ENCODE peak calls at places on chromosomes 11 and 22, in six cellular contexts. One of them, this sample, is unnamed.
A peak's percentile ranks its signal among the peaks of the same experiment; 100 is the strongest.

GRCh38 chr22:50174382-50175190 is 4.1 kb downstream of the PANX2 start:
- DNase-seq in lower lobe of right lung: no peak
- DNase-seq in stomach: no peak
- DNase-seq in hepatocyte: no peak
- DNase-seq in tibial nerve: no peak
- DNase-seq in dorsolateral prefrontal cortex: no peak
- DNase-seq in this sample: no peak

GRCh38 chr11:113773092-113773415 is 438 bp downstream of the ZW10 start:
- DNase-seq in tibial nerve: no peak
- DNase-seq in stomach: peak; percentile 29
- DNase-seq in dorsolateral prefrontal cortex: no peak
- DNase-seq in lower lobe of right lung: peak; percentile 52
- DNase-seq in hepatocyte: peak; percentile 52
- DNase-seq in this sample: peak; percentile 33

GRCh38 chr11:94926271-94926625 is 47.1 kb downstream of the CWC15 start:
- DNase-seq in lower lobe of right lung: no peak
- DNase-seq in hepatocyte: no peak
- DNase-seq in stomach: no peak
- DNase-seq in dorsolateral prefrontal cortex: no peak
- DNase-seq in tibial nerve: no peak
- DNase-seq in this sample: no peak

GRCh38 chr22:27100323-27100722 is 442.9 kb downstream of the MIAT start:
- DNase-seq in tibial nerve: no peak
- DNase-seq in lower lobe of right lung: no peak
- DNase-seq in dorsolateral prefrontal cortex: no peak
- DNase-seq in hepatocyte: no peak
- DNase-seq in stomach: no peak
- DNase-seq in this sample: no peak

GRCh38 chr22:39318507-39319283 is 728 bp downstream of the RPL3 start:
- DNase-seq in lower lobe of right lung: no peak
- DNase-seq in hepatocyte: peak; percentile 70
- DNase-seq in dorsolateral prefrontal cortex: peak; percentile 30
- DNase-seq in stomach: no peak
- DNase-seq in tibial nerve: no peak
- DNase-seq in this sample: no peak

GRCh38 chr22:36301851-36302250 is 48.9 kb downstream of the APOL1 start:
- DNase-seq in stomach: no peak
- DNase-seq in lower lobe of right lung: no peak
- DNase-seq in hepatocyte: no peak
- DNase-seq in tibial nerve: no peak
- DNase-seq in dorsolateral prefrontal cortex: no peak
- DNase-seq in this sample: no peak

GRCh38 chr11:76246271-76246933 is 40.1 kb upstream of the WNT11 start:
- DNase-seq in dorsolateral prefrontal cortex: no peak
- DNase-seq in hepatocyte: no peak
- DNase-seq in stomach: no peak
- DNase-seq in tibial nerve: no peak
- DNase-seq in lower lobe of right lung: peak; percentile 33
- DNase-seq in this sample: no peak

GRCh38 chr11:10975287-10975721 is 117.5 kb upstream of the ZBED5 start:
- DNase-seq in lower lobe of right lung: no peak
- DNase-seq in hepatocyte: peak; percentile 37
- DNase-seq in tibial nerve: no peak
- DNase-seq in stomach: no peak
- DNase-seq in dorsolateral prefrontal cortex: peak; percentile 61
- DNase-seq in this sample: no peak

GRCh38 chr11:121321614-121322243 is 29.2 kb downstream of the SC5D start:
- DNase-seq in tibial nerve: no peak
- DNase-seq in dorsolateral prefrontal cortex: peak; percentile 86
- DNase-seq in hepatocyte: peak; percentile 57
- DNase-seq in stomach: no peak
- DNase-seq in lower lobe of right lung: no peak
- DNase-seq in this sample: peak; percentile 27

GRCh38 chr22:28479912-28480311 is 199.7 kb downstream of the TTC28 start:
- DNase-seq in tibial nerve: no peak
- DNase-seq in stomach: no peak
- DNase-seq in lower lobe of right lung: no peak
- DNase-seq in dorsolateral prefrontal cortex: no peak
- DNase-seq in hepatocyte: no peak
- DNase-seq in this sample: no peak

GRCh38 chr22:28474248-28474647 is 205.4 kb downstream of the TTC28 start:
- DNase-seq in lower lobe of right lung: no peak
- DNase-seq in dorsolateral prefrontal cortex: no peak
- DNase-seq in hepatocyte: peak; percentile 6
- DNase-seq in stomach: no peak
- DNase-seq in tibial nerve: no peak
- DNase-seq in this sample: no peak

GRCh38 chr22:28481725-28482124 is 197.9 kb downstream of the TTC28 start:
- DNase-seq in tibial nerve: no peak
- DNase-seq in hepatocyte: no peak
- DNase-seq in dorsolateral prefrontal cortex: no peak
- DNase-seq in stomach: no peak
- DNase-seq in lower lobe of right lung: no peak
- DNase-seq in this sample: no peak

GRCh38 chr22:28478564-28478963 is 201.1 kb downstream of the TTC28 start:
- DNase-seq in tibial nerve: no peak
- DNase-seq in stomach: no peak
- DNase-seq in lower lobe of right lung: no peak
- DNase-seq in hepatocyte: no peak
- DNase-seq in dorsolateral prefrontal cortex: no peak
- DNase-seq in this sample: no peak

GRCh38 chr22:28477556-28477955 is 202.1 kb downstream of the TTC28 start:
- DNase-seq in tibial nerve: no peak
- DNase-seq in dorsolateral prefrontal cortex: no peak
- DNase-seq in lower lobe of right lung: no peak
- DNase-seq in stomach: no peak
- DNase-seq in hepatocyte: no peak
- DNase-seq in this sample: peak; percentile 4
- TF ChIP-seq CTCF in tibial nerve: no peak
- TF ChIP-seq CTCF in dorsolateral prefrontal cortex: no peak
- TF ChIP-seq CTCF in lower lobe of right lung: no peak
- TF ChIP-seq CTCF in stomach: no peak
- TF ChIP-seq CTCF in hepatocyte: no peak
- TF ChIP-seq CTCF in this sample: no peak

GRCh38 chr11:88420165-88420781 is 82.7 kb upstream of the CTSC start:
- DNase-seq in dorsolateral prefrontal cortex: peak; percentile 24
- DNase-seq in tibial nerve: no peak
- DNase-seq in stomach: no peak
- DNase-seq in lower lobe of right lung: no peak
- DNase-seq in hepatocyte: no peak
- DNase-seq in this sample: peak; percentile 72
- H3K27ac ChIP-seq in dorsolateral prefrontal cortex: peak overlapping the region; percentile 84
- H3K27ac ChIP-seq in tibial nerve: no peak overlapping the region
- H3K27ac ChIP-seq in stomach: peak overlapping the region; percentile 20
- H3K27ac ChIP-seq in lower lobe of right lung: peak overlapping the region; percentile 57
- H3K27ac ChIP-seq in hepatocyte: peak overlapping the region; percentile 24
- H3K27ac ChIP-seq in this sample: peak overlapping the region; percentile 76

GRCh38 chr11:2724114-2724513 is 24.3 kb upstream of the KCNQ1OT1 start:
- DNase-seq in stomach: no peak
- DNase-seq in dorsolateral prefrontal cortex: no peak
- DNase-seq in tibial nerve: no peak
- DNase-seq in lower lobe of right lung: no peak
- DNase-seq in hepatocyte: no peak
- DNase-seq in this sample: no peak

GRCh38 chr11:2728128-2728662 is 28.4 kb upstream of the KCNQ1OT1 start:
- DNase-seq in stomach: no peak
- DNase-seq in lower lobe of right lung: no peak
- DNase-seq in dorsolateral prefrontal cortex: no peak
- DNase-seq in tibial nerve: no peak
- DNase-seq in hepatocyte: no peak
- DNase-seq in this sample: no peak

GRCh38 chr11:2726964-2727363 is 27.2 kb upstream of the KCNQ1OT1 start:
- DNase-seq in stomach: no peak
- DNase-seq in tibial nerve: no peak
- DNase-seq in dorsolateral prefrontal cortex: no peak
- DNase-seq in lower lobe of right lung: no peak
- DNase-seq in hepatocyte: no peak
- DNase-seq in this sample: no peak

GRCh38 chr11:2724653-2725366 is 25.0 kb upstream of the KCNQ1OT1 start:
- DNase-seq in dorsolateral prefrontal cortex: no peak
- DNase-seq in lower lobe of right lung: no peak
- DNase-seq in hepatocyte: peak; percentile 71
- DNase-seq in stomach: no peak
- DNase-seq in tibial nerve: peak; percentile 52
- DNase-seq in this sample: no peak

GRCh38 chr11:2725367-2726300 is 25.8 kb upstream of the KCNQ1OT1 start:
- DNase-seq in tibial nerve: peak; percentile 69
- DNase-seq in dorsolateral prefrontal cortex: no peak
- DNase-seq in stomach: no peak
- DNase-seq in hepatocyte: peak; percentile 88
- DNase-seq in lower lobe of right lung: no peak
- DNase-seq in this sample: no peak
- TF ChIP-seq CTCF in tibial nerve: no peak
- TF ChIP-seq CTCF in dorsolateral prefrontal cortex: no peak
- TF ChIP-seq CTCF in stomach: no peak
- TF ChIP-seq CTCF in hepatocyte: no peak
- TF ChIP-seq CTCF in lower lobe of right lung: no peak
- TF ChIP-seq CTCF in this sample: no peak

GRCh38 chr11:134333312-134333711 is 1.5 kb downstream of the GLB1L2 start:
- DNase-seq in tibial nerve: no peak
- DNase-seq in hepatocyte: no peak
- DNase-seq in lower lobe of right lung: no peak
- DNase-seq in dorsolateral prefrontal cortex: no peak
- DNase-seq in stomach: no peak
- DNase-seq in this sample: no peak

GRCh38 chr11:134332782-134333181 is 994 bp downstream of the GLB1L2 start:
- DNase-seq in tibial nerve: no peak
- DNase-seq in lower lobe of right lung: no peak
- DNase-seq in stomach: no peak
- DNase-seq in dorsolateral prefrontal cortex: no peak
- DNase-seq in hepatocyte: no peak
- DNase-seq in this sample: no peak

GRCh38 chr11:134330611-134331564 is 900 bp upstream of the GLB1L2 start:
- DNase-seq in lower lobe of right lung: no peak
- DNase-seq in dorsolateral prefrontal cortex: no peak
- DNase-seq in stomach: no peak
- DNase-seq in tibial nerve: no peak
- DNase-seq in hepatocyte: no peak
- DNase-seq in this sample: no peak

GRCh38 chr11:134332189-134332631 is 422 bp downstream of the GLB1L2 start:
- DNase-seq in tibial nerve: no peak
- DNase-seq in dorsolateral prefrontal cortex: no peak
- DNase-seq in lower lobe of right lung: no peak
- DNase-seq in hepatocyte: peak; percentile 54
- DNase-seq in stomach: no peak
- DNase-seq in this sample: no peak

GRCh38 chr11:134331565-134332188 is at the start of gene GLB1L2:
- DNase-seq in hepatocyte: peak; percentile 90
- DNase-seq in tibial nerve: peak; percentile 54
- DNase-seq in stomach: peak; percentile 85
- DNase-seq in dorsolateral prefrontal cortex: peak; percentile 36
- DNase-seq in lower lobe of right lung: peak; percentile 79
- DNase-seq in this sample: peak; percentile 91
- H3K27ac ChIP-seq in hepatocyte: no peak within 1 kb of the TSS
- H3K27ac ChIP-seq in tibial nerve: no peak within 1 kb of the TSS
- H3K27ac ChIP-seq in stomach: peak within 1 kb of the TSS; percentile 36
- H3K27ac ChIP-seq in dorsolateral prefrontal cortex: no peak within 1 kb of the TSS
- H3K27ac ChIP-seq in lower lobe of right lung: no peak within 1 kb of the TSS
- H3K27ac ChIP-seq in this sample: no peak within 1 kb of the TSS

DNA sequence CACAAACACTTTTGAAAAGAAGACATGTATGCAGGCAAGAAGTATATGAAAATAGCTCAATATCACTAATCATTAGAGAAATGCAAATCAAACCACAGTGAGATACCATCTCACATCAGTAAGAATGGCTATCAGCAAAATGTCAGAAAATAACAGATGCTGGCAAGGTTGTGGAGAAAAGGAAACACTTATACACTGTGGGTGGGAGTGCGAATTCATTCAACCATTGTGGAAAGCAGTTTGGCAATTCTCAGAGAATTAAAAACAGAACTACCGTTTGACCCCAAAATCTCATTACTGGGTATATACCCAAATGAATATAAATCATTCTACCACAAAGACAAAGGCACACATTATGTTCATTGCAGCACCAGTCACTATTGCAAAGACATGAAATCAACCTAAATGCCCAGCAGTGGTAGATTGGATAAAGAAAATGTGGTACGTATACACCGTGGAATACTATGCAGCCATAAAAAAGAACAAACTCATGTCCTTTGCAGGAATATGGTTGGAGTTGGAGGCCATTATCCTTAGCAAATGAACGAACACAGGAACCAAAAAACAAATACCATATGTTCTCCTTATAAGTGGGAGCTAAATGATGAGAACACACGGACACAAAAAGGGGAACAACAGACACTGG is 18.5 kb downstream of the MMP13 start:
- DNase-seq in tibial nerve: no peak
- DNase-seq in lower lobe of right lung: no peak
- DNase-seq in dorsolateral prefrontal cortex: no peak
- DNase-seq in stomach: no peak
- DNase-seq in hepatocyte: no peak
- DNase-seq in this sample: no peak
- TF ChIP-seq CTCF in tibial nerve: no peak
- TF ChIP-seq CTCF in lower lobe of right lung: no peak
- TF ChIP-seq CTCF in dorsolateral prefrontal cortex: no peak
- TF ChIP-seq CTCF in stomach: no peak
- TF ChIP-seq CTCF in hepatocyte: no peak
- TF ChIP-seq CTCF in this sample: no peak

This sample was measured in RWPE1.